ENCODE peak calls at places on chromosomes 1 and 21, in four cellular contexts. One of them, this sample, is unnamed.

GRCh38 chr1:197614916-197615692 is 160.2 kb downstream of the DENND1B start:
- DNase-seq in right lobe of liver: no peak
- DNase-seq in prostate gland: no peak
- DNase-seq in heart left ventricle: no peak
- DNase-seq in this sample: no peak

GRCh38 chr1:2948751-2949680 is 72.3 kb upstream of the ACTRT2 start:
- DNase-seq in right lobe of liver: no peak
- DNase-seq in heart left ventricle: no peak
- DNase-seq in prostate gland: no peak
- DNase-seq in this sample: no peak

GRCh38 chr1:198771562-198772153 is 132.8 kb downstream of the PTPRC start:
- DNase-seq in prostate gland: no peak
- DNase-seq in right lobe of liver: no peak
- DNase-seq in heart left ventricle: no peak
- DNase-seq in this sample: no peak

GRCh38 chr21:37904879-37905278 is 11.4 kb downstream of the KCNJ6 start:
- DNase-seq in prostate gland: no peak
- DNase-seq in right lobe of liver: no peak
- DNase-seq in heart left ventricle: no peak
- DNase-seq in this sample: no peak

GRCh38 chr1:248853023-248853422 is 5.9 kb downstream of the ZNF692 start:
- DNase-seq in heart left ventricle: no peak
- DNase-seq in prostate gland: no peak
- DNase-seq in right lobe of liver: no peak
- DNase-seq in this sample: no peak

GRCh38 chr1:36876990-36877389 is 157.3 kb downstream of the GRIK3 start:
- DNase-seq in prostate gland: no peak
- DNase-seq in right lobe of liver: peak; percentile 13
- DNase-seq in heart left ventricle: no peak
- DNase-seq in this sample: no peak

GRCh38 chr1:156102634-156103511 is 11.6 kb upstream of the LMNA start:
- DNase-seq in right lobe of liver: no peak
- DNase-seq in prostate gland: no peak
- DNase-seq in heart left ventricle: no peak
- DNase-seq in this sample: no peak

GRCh38 chr1:96309783-96310182 is 411.8 kb upstream of the PTBP2 start:
- DNase-seq in heart left ventricle: no peak
- DNase-seq in prostate gland: no peak
- DNase-seq in right lobe of liver: peak; percentile 70
- DNase-seq in this sample: no peak

GRCh38 chr1:88300864-88301263 is 383.2 kb upstream of the PKN2 start:
- DNase-seq in right lobe of liver: no peak
- DNase-seq in heart left ventricle: no peak
- DNase-seq in prostate gland: no peak
- DNase-seq in this sample: no peak

GRCh38 chr1:187999973-188000372 is 1171.2 kb downstream of the PLA2G4A start:
- DNase-seq in prostate gland: no peak
- DNase-seq in heart left ventricle: no peak
- DNase-seq in right lobe of liver: no peak
- DNase-seq in this sample: no peak

GRCh38 chr1:93705897-93706500 is 24.4 kb upstream of the BCAR3 start:
- DNase-seq in prostate gland: no peak
- DNase-seq in heart left ventricle: no peak
- DNase-seq in right lobe of liver: peak; percentile 22
- DNase-seq in this sample: no peak

GRCh38 chr1:51728611-51729155 is 111.8 kb downstream of the OSBPL9 start:
- DNase-seq in right lobe of liver: no peak
- DNase-seq in heart left ventricle: no peak
- DNase-seq in prostate gland: no peak
- DNase-seq in this sample: no peak

GRCh38 chr1:215146252-215146975 is 63.9 kb downstream of the KCNK2 start:
- DNase-seq in prostate gland: no peak
- DNase-seq in right lobe of liver: no peak
- DNase-seq in heart left ventricle: no peak
- DNase-seq in this sample: no peak

GRCh38 chr1:115822117-115822516 is 18.8 kb downstream of the NHLH2 start:
- DNase-seq in heart left ventricle: no peak
- DNase-seq in right lobe of liver: no peak
- DNase-seq in prostate gland: no peak
- DNase-seq in this sample: no peak

GRCh38 chr1:228228601-228229074 is 20.8 kb downstream of the OBSCN start:
- DNase-seq in heart left ventricle: no peak
- DNase-seq in right lobe of liver: no peak
- DNase-seq in prostate gland: no peak
- DNase-seq in this sample: no peak

GRCh38 chr1:164240081-164240480 is 318.9 kb upstream of the PBX1 start:
- DNase-seq in prostate gland: no peak
- DNase-seq in right lobe of liver: no peak
- DNase-seq in heart left ventricle: no peak
- DNase-seq in this sample: no peak

GRCh38 chr21:38972078-38972477 is 166.3 kb downstream of the ETS2 start:
- DNase-seq in heart left ventricle: no peak
- DNase-seq in prostate gland: no peak
- DNase-seq in right lobe of liver: no peak
- DNase-seq in this sample: no peak

GRCh38 chr1:89001510-89001909 is 9.1 kb upstream of the KYAT3 start:
- DNase-seq in prostate gland: no peak
- DNase-seq in right lobe of liver: no peak
- DNase-seq in heart left ventricle: no peak
- DNase-seq in this sample: no peak

GRCh38 chr1:8880068-8880676 is 1.7 kb upstream of the ENO1 start:
- DNase-seq in heart left ventricle: no peak
- DNase-seq in right lobe of liver: peak; percentile 80
- DNase-seq in prostate gland: peak; percentile 73
- DNase-seq in this sample: no peak

GRCh38 chr1:178052650-178053461 is 41.0 kb upstream of the RASAL2 start:
- DNase-seq in right lobe of liver: no peak
- DNase-seq in prostate gland: no peak
- DNase-seq in heart left ventricle: no peak
- DNase-seq in this sample: no peak

GRCh38 chr1:193184776-193185175 is 1.6 kb downstream of the B3GALT2 start:
- DNase-seq in right lobe of liver: no peak
- DNase-seq in prostate gland: no peak
- DNase-seq in heart left ventricle: no peak
- DNase-seq in this sample: no peak

GRCh38 chr1:22709891-22710687 is 550 bp upstream of the EPHB2 start:
- DNase-seq in heart left ventricle: peak; percentile 76
- DNase-seq in right lobe of liver: peak; percentile 76
- DNase-seq in prostate gland: no peak
- DNase-seq in this sample: no peak

GRCh38 chr1:95068956-95069710 is 3.6 kb downstream of the ALG14 start:
- DNase-seq in prostate gland: no peak
- DNase-seq in heart left ventricle: no peak
- DNase-seq in right lobe of liver: no peak
- DNase-seq in this sample: no peak

GRCh38 chr1:60727553-60727952 is 354.8 kb upstream of the NFIA start:
- DNase-seq in right lobe of liver: no peak
- DNase-seq in heart left ventricle: no peak
- DNase-seq in prostate gland: peak; percentile 7
- DNase-seq in this sample: no peak

GRCh38 chr21:29144736-29145353 is 14.4 kb downstream of the MAP3K7CL start:
- DNase-seq in right lobe of liver: no peak
- DNase-seq in heart left ventricle: no peak
- DNase-seq in prostate gland: no peak
- DNase-seq in this sample: no peak

GRCh38 chr1:225114354-225114995 is 185.0 kb downstream of the DNAH14 start:
- DNase-seq in right lobe of liver: no peak
- DNase-seq in prostate gland: no peak
- DNase-seq in heart left ventricle: no peak
- DNase-seq in this sample: no peak

GRCh38 chr1:84853743-84854721 is 39.0 kb downstream of the LPAR3 start:
- DNase-seq in prostate gland: no peak
- DNase-seq in right lobe of liver: no peak
- DNase-seq in heart left ventricle: no peak
- DNase-seq in this sample: no peak

GRCh38 chr1:175005085-175005783 is 5.5 kb downstream of the CACYBP start:
- DNase-seq in prostate gland: no peak
- DNase-seq in heart left ventricle: no peak
- DNase-seq in right lobe of liver: no peak
- DNase-seq in this sample: no peak

GRCh38 chr21:43357708-43358430 is 69.1 kb downstream of the SIK1 start:
- DNase-seq in heart left ventricle: no peak
- DNase-seq in prostate gland: no peak
- DNase-seq in right lobe of liver: no peak
- DNase-seq in this sample: no peak

GRCh38 chr1:10939654-10940450 is 72.6 kb upstream of the TARDBP start:
- DNase-seq in prostate gland: no peak
- DNase-seq in right lobe of liver: no peak
- DNase-seq in heart left ventricle: peak; percentile 60
- DNase-seq in this sample: no peak
- H3K4me1 ChIP-seq in prostate gland: peaks cover 10% of the 10 kb centered on the region
- H3K4me1 ChIP-seq in right lobe of liver: no peaks in the 10 kb centered on the region
- H3K4me1 ChIP-seq in heart left ventricle: peaks cover 20% of the 10 kb centered on the region
- H3K4me1 ChIP-seq in this sample: no peaks in the 10 kb centered on the region

DNA sequence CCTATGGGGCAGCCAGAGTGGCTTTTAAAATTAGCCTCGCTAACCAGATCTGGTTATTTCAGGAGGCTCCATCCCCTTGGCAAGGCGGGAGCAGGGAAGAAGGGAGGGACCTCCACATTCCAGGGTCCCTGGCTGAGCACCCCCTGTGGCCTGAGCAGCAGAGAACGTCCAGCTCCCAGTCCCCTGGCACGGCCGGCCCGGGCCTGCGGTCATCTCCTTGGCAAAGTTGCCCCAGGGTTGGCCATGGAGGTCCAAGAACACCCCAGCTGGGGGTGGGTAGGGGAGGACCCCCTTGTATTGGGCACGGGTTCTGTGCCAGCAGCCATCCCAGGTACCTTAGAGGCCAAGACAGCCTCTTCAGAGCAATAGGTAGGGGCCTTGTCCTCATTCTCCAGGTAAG is 75.9 kb downstream of the RAP1GAP start:
- DNase-seq in heart left ventricle: no peak
- DNase-seq in right lobe of liver: no peak
- DNase-seq in prostate gland: no peak
- DNase-seq in this sample: no peak
- TF ChIP-seq POLR2A in heart left ventricle: no peak
- TF ChIP-seq POLR2A in right lobe of liver: no peak
- TF ChIP-seq POLR2A in prostate gland: no peak
- TF ChIP-seq POLR2A in this sample: no peak

GRCh38 chr1:222582099-222582774 is 7.5 kb downstream of the TAF1A start:
- DNase-seq in heart left ventricle: no peak
- DNase-seq in right lobe of liver: no peak
- DNase-seq in prostate gland: no peak
- DNase-seq in this sample: no peak
- H3K4me1 ChIP-seq in heart left ventricle: peaks cover 5% of the 10 kb centered on the region
- H3K4me1 ChIP-seq in right lobe of liver: no peaks in the 10 kb centered on the region
- H3K4me1 ChIP-seq in prostate gland: no peaks in the 10 kb centered on the region
- H3K4me1 ChIP-seq in this sample: no peaks in the 10 kb centered on the region

DNA sequence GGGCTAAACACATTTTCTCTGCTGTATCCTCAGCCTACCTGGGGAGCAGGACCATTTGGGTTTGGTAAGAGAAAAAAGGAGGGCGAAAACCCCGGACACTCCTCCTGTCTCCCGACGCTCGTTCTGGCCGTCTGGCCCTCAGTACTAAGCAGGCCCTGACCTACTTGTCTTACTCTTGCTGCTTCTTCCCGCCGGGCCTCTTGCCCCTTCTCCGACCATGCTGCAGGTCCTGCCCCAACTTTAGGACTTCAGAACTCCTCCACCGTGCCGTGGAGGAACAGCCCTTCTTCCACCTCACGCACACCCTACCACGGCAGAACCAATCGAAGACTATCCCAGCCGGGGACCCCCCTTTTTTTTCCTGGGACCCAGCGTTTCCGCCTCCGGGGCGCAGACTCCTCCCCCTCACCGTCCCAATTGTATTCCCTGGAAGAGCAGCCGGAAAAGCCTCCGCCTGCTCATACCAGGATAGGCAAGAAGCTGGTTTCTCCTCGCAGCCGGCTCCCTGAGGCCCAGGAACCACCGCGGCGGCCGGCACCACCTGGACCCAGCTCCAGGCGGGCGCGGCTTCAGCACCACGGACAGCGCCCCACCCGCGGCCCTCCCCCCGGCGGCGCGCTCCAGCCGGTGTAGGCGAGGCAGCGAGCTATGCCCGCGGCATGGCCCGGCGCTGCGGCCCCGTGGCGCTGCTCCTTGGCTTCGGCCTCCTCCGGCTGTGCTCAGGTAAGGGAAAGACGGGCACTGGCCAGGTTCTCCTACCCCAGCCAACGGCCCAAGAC is at the start of gene CHRNB2:
- DNase-seq in right lobe of liver: peak; percentile 62
- DNase-seq in prostate gland: peak; percentile 57
- DNase-seq in heart left ventricle: peak; percentile 81
- DNase-seq in this sample: peak; percentile 67
- TF ChIP-seq POLR2A in right lobe of liver: no peak
- TF ChIP-seq POLR2A in prostate gland: no peak
- TF ChIP-seq POLR2A in heart left ventricle: no peak
- TF ChIP-seq POLR2A in this sample: no peak

DNA sequence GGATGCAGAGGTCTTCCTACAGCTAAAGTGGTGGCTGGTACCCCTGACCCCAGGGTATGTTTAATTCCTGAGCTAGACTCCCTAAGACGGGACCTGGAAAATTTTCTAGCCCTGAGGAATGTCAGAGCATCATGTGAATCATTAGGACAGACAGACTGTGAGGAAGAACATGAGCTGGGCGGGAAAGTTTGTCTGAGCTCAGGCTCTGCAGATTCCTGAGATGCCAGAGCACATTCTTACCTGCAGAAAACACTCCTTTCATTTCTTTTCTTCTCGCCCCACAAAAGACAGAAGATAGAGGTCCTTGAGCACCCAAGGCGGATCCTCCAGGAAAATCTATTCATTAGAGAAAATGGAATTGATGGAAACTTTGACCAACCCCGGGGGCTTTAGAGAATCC is 6.5 kb downstream of the CAPN2 start:
- DNase-seq in prostate gland: no peak
- DNase-seq in right lobe of liver: no peak
- DNase-seq in heart left ventricle: no peak
- DNase-seq in this sample: no peak
- H3K4me1 ChIP-seq in prostate gland: peaks cover 10% of the 10 kb centered on the region
- H3K4me1 ChIP-seq in right lobe of liver: no peaks in the 10 kb centered on the region
- H3K4me1 ChIP-seq in heart left ventricle: peaks cover 48% of the 10 kb centered on the region
- H3K4me1 ChIP-seq in this sample: peaks cover 31% of the 10 kb centered on the region

DNA sequence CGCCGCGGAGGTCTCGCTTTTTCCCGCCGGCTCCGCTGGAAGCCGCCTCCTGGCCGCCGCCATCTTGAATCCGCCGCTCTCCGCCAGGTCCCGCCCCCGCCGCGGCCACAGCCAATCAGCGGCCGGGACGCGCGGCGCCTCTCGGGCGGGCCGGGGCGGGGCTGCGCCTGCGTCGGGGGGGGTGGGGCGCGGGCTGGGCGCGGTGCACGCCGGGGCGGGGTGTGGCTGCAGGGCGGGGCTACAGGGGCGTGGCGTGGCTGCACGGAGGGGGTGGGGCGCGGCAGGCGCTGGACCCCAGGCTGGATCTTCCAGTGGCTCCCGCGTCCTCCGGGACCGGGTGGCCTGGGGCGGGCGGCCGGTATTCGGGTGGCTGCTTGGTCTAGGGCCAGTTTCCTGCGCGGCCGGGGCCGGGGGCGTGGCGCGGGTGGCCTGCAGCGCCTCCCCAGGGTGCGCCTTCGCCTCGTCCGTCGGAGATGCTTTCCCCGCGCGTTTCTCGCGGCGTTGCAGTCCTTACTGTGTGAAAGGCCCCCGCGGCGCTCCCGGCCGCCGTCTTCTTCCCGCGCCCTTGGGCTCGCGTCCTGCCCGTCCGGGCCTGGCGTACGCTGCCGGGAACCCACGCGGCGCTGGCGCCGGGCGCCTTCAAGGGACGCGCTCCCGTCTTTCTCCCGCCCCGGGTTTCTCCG is 575 bp downstream of the PCNT start:
- DNase-seq in prostate gland: peak; percentile 80
- DNase-seq in heart left ventricle: peak; percentile 95
- DNase-seq in right lobe of liver: peak; percentile 91
- DNase-seq in this sample: peak; percentile 80
- TF ChIP-seq POLR2A in prostate gland: peak; percentile 68
- TF ChIP-seq POLR2A in heart left ventricle: no peak
- TF ChIP-seq POLR2A in right lobe of liver: peak; percentile 6
- TF ChIP-seq POLR2A in this sample: no peak